ENCODE peak calls at places on chromosomes 4 and X, in five cellular contexts. Y is GM12878; P is right cardiac atrium; J is K562; W is activated naive CD4-positive, alpha-beta T cell. D is an unnamed sample.

GRCh38 chr4:15504041-15504440 is 34.4 kb downstream of the CC2D2A start:
- DNase-seq in Y (no peak), P (no peak), J (no peak), W (no peak), D (no peak)

GRCh38 chr4:126784966-126785580 is 847.7 kb upstream of the INTU start:
- DNase-seq in Y (no peak), P (no peak), J (no peak), W (no peak), D (no peak)

GRCh38 chr4:6542951-6543350 is 32.0 kb upstream of the MAN2B2 start:
- DNase-seq in Y (no peak), P (no peak), J (no peak), W (no peak), D (no peak)

GRCh38 chr4:19748470-19748869 is 503.2 kb upstream of the SLIT2 start:
- DNase-seq in Y (no peak), P (peak), J (no peak), W (no peak), D (no peak)

GRCh38 chrX:120549483-120550452 is 11.0 kb downstream of the CUL4B start:
- DNase-seq in Y (no peak), P (no peak), J (peak), W (no peak), D (no peak)

GRCh38 chr4:99790796-99791617 is 25.6 kb upstream of the DAPP1 start:
- DNase-seq in Y (no peak), P (no peak), J (no peak), W (no peak), D (no peak)

GRCh38 chr4:83109480-83110221 is 4.9 kb downstream of the PLAC8 start:
- DNase-seq in Y (no peak), P (peak), J (no peak), W (peak), D (peak)

GRCh38 chrX:22037911-22038537 is 5.9 kb downstream of the PHEX start:
- DNase-seq in Y (no peak), P (no peak), J (no peak), W (no peak), D (no peak)

GRCh38 chr4:88054909-88055308 is 47.5 kb downstream of the PKD2 start:
- DNase-seq in Y (no peak), P (no peak), J (peak), W (no peak), D (no peak)

GRCh38 chr4:53778122-53778521 is 186.8 kb upstream of the LNX1 start:
- DNase-seq in Y (no peak), P (no peak), J (no peak), W (no peak), D (no peak)

GRCh38 chrX:16462912-16463311 is 187.0 kb upstream of the S100G start:
- DNase-seq in Y (no peak), P (no peak), J (no peak), W (no peak), D (no peak)

GRCh38 chr4:177016541-177017141 is 223.9 kb upstream of the VEGFC start:
- DNase-seq in Y (no peak), P (no peak), J (no peak), W (no peak), D (no peak)